ENCODE peak calls at places on chromosomes 11 and 22, in six cellular contexts. W is AG10803, L is A673, X is fibroblast of pulmonary artery, R is stomach, C is heart right ventricle. K is an unnamed sample.

GRCh38 chr11:126790550-126790981 is 210.0 kb downstream of the KIRREL3 start:
- DNase-seq in L (peak; percentile 18), W (peak; percentile 94), C (no peak), R (no peak), X (peak; percentile 87), K (peak; percentile 85)

GRCh38 chr11:102010776-102011500 is 36.3 kb upstream of the CFAP300 start:
- DNase-seq in C (peak; percentile 61), X (peak; percentile 83), R (peak; percentile 67), W (peak; percentile 91), L (peak; percentile 91), K (peak; percentile 85)

GRCh38 chr11:13003726-13004493 is 5.2 kb upstream of the RASSF10 start:
- DNase-seq in C (no peak), X (no peak), L (no peak), W (no peak), R (no peak), K (no peak)

GRCh38 chr22:47154621-47155081 is 392.2 kb downstream of the TBC1D22A start:
- DNase-seq in C (peak; percentile 69), X (peak; percentile 76), W (peak; percentile 73), R (peak; percentile 50), L (peak; percentile 14), K (peak; percentile 65)

GRCh38 chr22:43319661-43320486 is 23.3 kb downstream of the SCUBE1 start:
- DNase-seq in C (no peak), X (no peak), L (no peak), R (no peak), W (peak; percentile 27), K (no peak)

GRCh38 chr11:84056696-84057095 is 770.5 kb upstream of the CCDC90B start:
- DNase-seq in X (no peak), R (no peak), L (no peak), W (no peak), C (no peak), K (peak; percentile 2)

GRCh38 chr11:72039108-72039850 is 40.6 kb downstream of the IL18BP start:
- DNase-seq in C (peak; percentile 35), W (peak; percentile 61), X (no peak), L (no peak), R (peak; percentile 73), K (peak; percentile 73)

GRCh38 chr11:21144556-21144955 is 475.2 kb downstream of the NELL1 start:
- DNase-seq in X (no peak), R (no peak), C (no peak), W (no peak), L (no peak), K (no peak)

GRCh38 chr22:48738204-48738980 is 1089.3 kb downstream of the BRD1 start:
- DNase-seq in C (no peak), W (no peak), X (no peak), L (no peak), R (no peak), K (no peak)

GRCh38 chr11:66326261-66327111 is 9.6 kb upstream of the CD248 start:
- DNase-seq in L (no peak), X (no peak), W (peak; percentile 77), C (peak; percentile 77), R (no peak), K (peak; percentile 59)

GRCh38 chr11:20599424-20600346 is at the start of gene SLC6A5:
- DNase-seq in W (peak; percentile 10), C (peak; percentile 47), X (peak; percentile 61), R (no peak), L (peak; percentile 70), K (peak; percentile 36)

GRCh38 chr11:20415432-20415831 is 27.9 kb downstream of the PRMT3 start:
- DNase-seq in C (no peak), L (no peak), R (no peak), W (no peak), X (no peak), K (no peak)

GRCh38 chr22:42649261-42650056 is at the start of gene CYB5R3:
- DNase-seq in C (peak; percentile 87), R (peak; percentile 86), X (peak; percentile 82), W (peak; percentile 85), L (peak; percentile 92), K (peak; percentile 74)

GRCh38 chr11:4063348-4063747 is 31.3 kb upstream of the RRM1 start:
- DNase-seq in C (no peak), R (no peak), W (no peak), L (no peak), X (no peak), K (no peak)

GRCh38 chr11:45606514-45607024 is 58.9 kb downstream of the CHST1 start:
- DNase-seq in R (no peak), C (no peak), X (no peak), W (no peak), L (peak; percentile 52), K (no peak)

GRCh38 chr11:17724020-17724908 is 4.9 kb downstream of the MYOD1 start:
- DNase-seq in C (no peak), L (no peak), R (no peak), W (no peak), X (no peak), K (no peak)

DNA sequence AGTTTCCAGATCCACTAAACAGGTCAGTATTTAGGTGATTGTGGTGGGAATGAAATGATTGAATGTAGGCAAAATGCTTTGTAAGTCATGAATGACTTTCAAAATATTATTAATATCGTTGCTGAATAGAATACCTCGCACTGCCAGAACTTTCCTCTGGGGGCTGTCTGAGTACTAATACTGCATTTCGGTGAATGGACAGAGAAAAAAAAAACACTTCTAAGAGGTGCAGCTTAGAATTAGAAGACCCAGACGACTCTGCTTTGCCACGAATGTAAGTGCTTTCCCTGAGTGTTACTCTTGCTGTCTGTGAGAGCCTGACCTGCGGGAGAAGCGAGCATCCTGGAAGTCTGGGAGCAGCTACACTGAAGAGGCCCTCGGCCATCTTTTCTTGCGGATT is 95.0 kb downstream of the SCN3B start:
- DNase-seq in L (peak; percentile 51), R (no peak), X (no peak), W (peak; percentile 39), C (no peak), K (no peak)
- H3K4me3 ChIP-seq in L (peak overlapping the region; percentile 39), R (peak overlapping the region; percentile 41), X (no peak overlapping the region), W (peak overlapping the region; percentile 61), C (no peak overlapping the region), K (no peak overlapping the region)

GRCh38 chr22:19886605-19887250 is 32.1 kb upstream of the GNB1L start:
- DNase-seq in W (peak; percentile 92), R (no peak), C (no peak), X (peak; percentile 37), L (peak; percentile 87), K (peak; percentile 85)
- TF ChIP-seq CTCF in W (no peak), R (no peak), C (no peak), X (no peak), L (no peak), K (no peak)

DNA sequence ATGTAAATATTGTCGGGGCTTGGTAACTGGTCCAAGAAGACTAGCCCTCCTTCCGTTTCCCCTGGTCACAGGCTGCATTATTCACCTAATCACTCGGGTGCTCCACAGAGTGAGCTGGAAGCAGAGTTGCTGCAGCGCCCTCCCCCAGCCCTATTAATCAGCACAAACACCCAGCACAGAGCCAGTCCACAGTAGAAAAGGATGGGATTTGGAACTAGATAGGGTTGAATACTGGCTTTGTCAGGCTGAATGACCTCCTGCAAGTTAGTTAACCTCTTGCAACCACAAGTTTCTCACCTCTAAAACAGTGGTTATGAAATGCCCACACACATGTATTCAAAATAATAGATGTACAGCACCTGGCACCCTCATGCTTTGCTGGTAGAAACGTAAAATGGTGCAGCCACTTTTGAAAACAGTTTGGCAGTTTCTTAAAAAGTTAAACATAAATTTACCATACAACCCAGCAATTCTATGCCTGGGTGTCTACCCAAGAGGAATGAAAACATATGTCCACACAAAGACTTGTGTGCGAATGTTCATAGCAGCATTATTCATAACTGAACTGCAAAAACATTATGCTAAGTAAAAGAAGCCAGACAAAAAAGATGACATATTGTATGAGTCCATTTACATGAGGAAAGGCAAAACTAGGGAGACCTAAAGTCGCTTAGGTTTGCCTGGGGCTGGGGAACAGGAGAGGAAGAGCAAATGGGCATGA is 31.7 kb upstream of the APLP2 start:
- DNase-seq in L (no peak), W (no peak), X (peak; percentile 59), R (no peak), C (no peak), K (peak; percentile 34)
- H3K4me3 ChIP-seq in L (no peak overlapping the region), W (no peak overlapping the region), X (peak overlapping the region; percentile 5), R (no peak overlapping the region), C (no peak overlapping the region), K (no peak overlapping the region)

DNA sequence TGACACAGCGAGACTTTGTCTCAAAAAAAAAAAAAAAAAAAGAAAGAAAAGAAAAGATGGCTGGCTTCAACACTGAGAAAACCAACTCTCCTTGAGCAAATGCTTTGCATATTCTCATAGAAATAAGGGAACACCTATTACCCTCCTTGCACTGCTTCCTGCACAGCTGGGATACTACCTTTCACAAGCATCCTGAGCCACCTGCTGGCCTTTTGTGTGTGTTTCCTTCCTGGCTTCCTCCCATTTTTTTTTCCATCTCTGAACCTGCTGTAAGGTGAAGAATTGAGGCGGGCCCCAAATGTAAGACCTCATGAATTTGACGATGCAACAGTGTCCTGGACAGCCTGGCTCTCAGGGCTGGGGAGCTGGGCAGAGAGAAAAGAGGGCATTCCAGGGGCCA is 1.9 kb upstream of the RFPL3 start:
- DNase-seq in R (no peak), C (no peak), X (no peak), L (no peak), W (no peak), K (no peak)
- TF ChIP-seq CTCF in R (no peak), C (no peak), X (no peak), L (no peak), W (no peak), K (no peak)

GRCh38 chr11:134955281-134955680 is 543.2 kb upstream of the B3GAT1 start:
- DNase-seq in C (no peak), L (no peak), R (no peak), X (no peak), W (no peak), K (no peak)

GRCh38 chr11:134956461-134957209 is 544.6 kb upstream of the B3GAT1 start:
- DNase-seq in C (no peak), X (no peak), R (no peak), L (no peak), W (no peak), K (no peak)

GRCh38 chr11:134957540-134958335 is 545.7 kb upstream of the B3GAT1 start:
- DNase-seq in R (no peak), X (no peak), W (no peak), C (no peak), L (no peak), K (no peak)

GRCh38 chr11:134958336-134958640 is 546.2 kb upstream of the B3GAT1 start:
- DNase-seq in X (no peak), C (no peak), W (no peak), L (no peak), R (no peak), K (no peak)

GRCh38 chr11:134958870-134959269 is 546.8 kb upstream of the B3GAT1 start:
- DNase-seq in W (no peak), C (no peak), L (no peak), R (no peak), X (no peak), K (no peak)
- H3K4me3 ChIP-seq in W (no peak overlapping the region), C (no peak overlapping the region), L (no peak overlapping the region), R (no peak overlapping the region), X (no peak overlapping the region), K (no peak overlapping the region)

GRCh38 chr11:6574816-6575715 is 28.4 kb downstream of the RRP8 start:
- DNase-seq in R (no peak), X (no peak), L (no peak), W (no peak), C (no peak), K (no peak)
- TF ChIP-seq CTCF in R (no peak), X (no peak), L (no peak), W (no peak), C (no peak), K (no peak)

GRCh38 chr11:67355794-67356550 is 2.6 kb upstream of the POLD4 start:
- DNase-seq in X (no peak), W (no peak), C (no peak), R (no peak), L (no peak), K (no peak)
- H3K4me3 ChIP-seq in X (no peak overlapping the region), W (no peak overlapping the region), C (no peak overlapping the region), R (no peak overlapping the region), L (no peak overlapping the region), K (no peak overlapping the region)